ENCODE peak calls at places on chromosome 7, in five cellular contexts. H is HepG2, G is DND-41, O is spleen, E is HCT116. L is an unnamed sample.

GRCh38 chr7:90723866-90724265 is 127.7 kb downstream of the CDK14 start:
- DNase-seq in H (no peak), G (peak; percentile 8), O (no peak), E (no peak), L (no peak)

GRCh38 chr7:20330176-20330796 is 414 bp upstream of the ITGB8 start:
- DNase-seq in H (peak; percentile 36), G (no peak), O (peak; percentile 88), E (no peak), L (no peak)

GRCh38 chr7:116097365-116098009 is 66.9 kb upstream of the TFEC start:
- DNase-seq in H (peak; percentile 57), G (no peak), O (no peak), E (peak; percentile 75), L (no peak)

GRCh38 chr7:2964208-2964607 is 79.5 kb downstream of the CARD11 start:
- DNase-seq in H (no peak), G (no peak), O (no peak), E (no peak), L (no peak)

GRCh38 chr7:28144266-28144665 is 36.3 kb downstream of the JAZF1 start:
- DNase-seq in H (no peak), G (no peak), O (no peak), E (no peak), L (no peak)

GRCh38 chr7:40827217-40828085 is 692.6 kb downstream of the SUGCT start:
- DNase-seq in H (no peak), G (no peak), O (no peak), E (no peak), L (no peak)

GRCh38 chr7:94436018-94436604 is 41.4 kb downstream of the COL1A2 start:
- DNase-seq in H (peak; percentile 71), G (peak; percentile 51), O (no peak), E (peak; percentile 54), L (peak; percentile 16)

GRCh38 chr7:17870406-17870805 is 69.9 kb downstream of the SNX13 start:
- DNase-seq in H (no peak), G (no peak), O (no peak), E (no peak), L (no peak)

GRCh38 chr7:137592232-137592896 is 248.8 kb upstream of the PTN start:
- DNase-seq in H (peak; percentile 46), G (peak; percentile 15), O (no peak), E (peak; percentile 22), L (no peak)

GRCh38 chr7:73827568-73828106 is 3.2 kb upstream of the CLDN4 start:
- DNase-seq in H (no peak), G (peak; percentile 49), O (no peak), E (peak; percentile 87), L (no peak)

GRCh38 chr7:22728416-22729029 is 1.5 kb downstream of the IL6 start:
- DNase-seq in H (peak; percentile 29), G (no peak), O (no peak), E (peak; percentile 55), L (no peak)

GRCh38 chr7:55087521-55087961 is 68.7 kb downstream of the EGFR start:
- DNase-seq in H (no peak), G (no peak), O (no peak), E (no peak), L (no peak)

GRCh38 chr7:117951711-117952280 is 78.6 kb upstream of the CTTNBP2 start:
- DNase-seq in H (no peak), G (no peak), O (no peak), E (no peak), L (no peak)

GRCh38 chr7:51126813-51127617 is 189.6 kb downstream of the COBL start:
- DNase-seq in H (no peak), G (no peak), O (no peak), E (no peak), L (no peak)

GRCh38 chr7:45359781-45360180 is 202.2 kb downstream of the RAMP3 start:
- DNase-seq in H (no peak), G (no peak), O (no peak), E (no peak), L (no peak)

DNA sequence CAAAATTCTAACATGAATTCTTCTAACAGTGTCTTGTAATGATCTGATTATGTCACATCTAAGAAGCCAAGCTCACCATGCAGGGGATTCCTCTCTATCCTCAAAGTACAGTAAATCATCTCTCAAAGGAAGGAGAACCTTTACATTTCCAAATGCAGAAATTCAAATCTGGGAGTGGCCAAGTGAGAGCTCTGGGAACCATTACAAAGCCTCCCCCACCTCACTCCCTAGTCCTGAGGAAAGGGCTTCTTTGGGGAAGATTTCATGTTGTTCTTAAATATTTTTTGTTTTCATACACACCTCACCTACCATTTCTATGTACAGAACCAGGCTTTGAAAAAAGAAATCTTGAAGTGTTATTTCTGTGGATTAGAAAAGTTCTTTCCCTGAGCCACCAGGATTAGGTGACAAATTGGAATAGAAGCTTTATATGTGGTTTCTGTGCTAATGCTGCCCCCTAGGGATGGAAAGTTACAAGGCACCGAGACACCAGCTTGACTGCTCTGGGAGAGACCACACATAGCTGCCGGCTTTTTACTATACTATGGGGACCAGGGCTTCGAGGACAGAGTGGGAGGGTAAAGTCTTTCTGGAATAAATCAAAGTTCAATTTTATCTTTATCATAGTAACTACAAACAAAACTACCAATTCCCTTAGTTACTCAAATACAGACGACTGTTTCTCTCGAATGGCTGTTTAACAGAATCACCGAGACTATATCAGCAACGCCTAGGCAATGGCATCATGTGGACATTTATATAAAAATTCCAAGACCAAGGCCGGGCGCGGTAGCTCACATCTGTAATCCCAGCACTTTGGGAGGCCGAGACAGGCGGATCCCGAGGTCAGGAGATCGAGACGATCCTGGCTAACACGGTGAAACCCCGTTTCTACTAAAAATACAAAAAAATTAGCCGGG is 116.1 kb downstream of the RNF216 start:
- DNase-seq in H (peak; percentile 76), G (peak; percentile 75), O (no peak), E (peak; percentile 62), L (peak; percentile 53)
- H3K27ac ChIP-seq in H (no peak overlapping the region), G (no peak overlapping the region), O (peak overlapping the region; percentile 1), E (no peak overlapping the region), L (no peak overlapping the region)

DNA sequence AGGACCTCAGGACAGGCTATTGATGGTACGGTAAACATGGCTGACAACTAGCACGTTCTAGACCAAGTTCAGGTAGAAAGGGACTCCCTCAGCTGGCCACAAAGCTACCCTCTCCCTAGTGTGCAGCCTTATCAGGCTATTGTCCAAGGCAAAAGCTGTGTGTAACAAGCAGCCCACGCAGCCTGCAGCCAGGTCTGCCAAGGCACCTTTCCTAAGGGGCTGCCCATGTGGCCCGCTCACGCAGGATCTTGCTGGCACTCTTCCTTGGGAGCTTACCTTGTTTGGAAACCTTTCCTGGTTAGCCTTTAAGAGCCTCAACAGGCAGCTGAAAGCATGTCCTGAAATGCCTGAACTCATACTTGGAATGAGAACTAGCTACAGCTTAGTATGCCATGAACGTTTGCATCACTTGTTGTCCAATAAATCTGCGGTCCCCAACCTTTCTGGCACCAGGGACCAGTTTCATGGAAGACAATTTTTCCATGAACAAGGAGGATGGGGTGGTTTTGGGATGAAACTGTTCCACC is 51.7 kb downstream of the SYPL1 start:
- DNase-seq in H (no peak), G (no peak), O (no peak), E (no peak), L (no peak)
- H3K27ac ChIP-seq in H (no peak overlapping the region), G (no peak overlapping the region), O (peak overlapping the region; percentile 73), E (no peak overlapping the region), L (no peak overlapping the region)

GRCh38 chr7:25752967-25753791 is 398.8 kb upstream of the NFE2L3 start:
- DNase-seq in H (no peak), G (no peak), O (no peak), E (no peak), L (no peak)
- H3K27ac ChIP-seq in H (no peak overlapping the region), G (no peak overlapping the region), O (no peak overlapping the region), E (no peak overlapping the region), L (no peak overlapping the region)

GRCh38 chr7:71453630-71454029 is 321.7 kb downstream of the GALNT17 start:
- DNase-seq in H (no peak), G (no peak), O (no peak), E (no peak), L (no peak)
- H3K27ac ChIP-seq in H (no peak overlapping the region), G (no peak overlapping the region), O (no peak overlapping the region), E (no peak overlapping the region), L (no peak overlapping the region)

GRCh38 chr7:153440781-153441180 is 611.4 kb upstream of the DPP6 start:
- DNase-seq in H (no peak), G (no peak), O (no peak), E (no peak), L (no peak)

GRCh38 chr7:153444591-153444990 is 607.6 kb upstream of the DPP6 start:
- DNase-seq in H (no peak), G (no peak), O (no peak), E (no peak), L (no peak)

GRCh38 chr7:153445641-153446040 is 606.6 kb upstream of the DPP6 start:
- DNase-seq in H (no peak), G (no peak), O (no peak), E (no peak), L (no peak)

GRCh38 chr7:153446490-153446889 is 605.7 kb upstream of the DPP6 start:
- DNase-seq in H (no peak), G (no peak), O (no peak), E (no peak), L (no peak)

GRCh38 chr7:153443031-153443430 is 609.2 kb upstream of the DPP6 start:
- DNase-seq in H (no peak), G (no peak), O (no peak), E (no peak), L (no peak)
- H3K27ac ChIP-seq in H (no peak overlapping the region), G (no peak overlapping the region), O (peak overlapping the region; percentile 28), E (no peak overlapping the region), L (no peak overlapping the region)

GRCh38 chr7:30005511-30005910 is 15.9 kb upstream of the SCRN1 start:
- DNase-seq in H (no peak), G (no peak), O (no peak), E (no peak), L (no peak)

GRCh38 chr7:30012757-30013156 is 13.7 kb downstream of the FKBP14 start:
- DNase-seq in H (no peak), G (no peak), O (no peak), E (no peak), L (no peak)

GRCh38 chr7:30010022-30010421 is 16.5 kb downstream of the FKBP14 start:
- DNase-seq in H (no peak), G (no peak), O (no peak), E (no peak), L (no peak)
- H3K27ac ChIP-seq in H (no peak overlapping the region), G (no peak overlapping the region), O (no peak overlapping the region), E (no peak overlapping the region), L (no peak overlapping the region)